ENCODE peak calls at places on chromosomes 3 and 15, in eight cellular contexts. One of them, this sample, is unnamed.
A peak's percentile ranks its signal among the peaks of the same experiment; 100 is the strongest.

GRCh38 chr15:39685999-39686613 is 96.5 kb downstream of the FSIP1 start:
- DNase-seq in psoas muscle: no peak
- DNase-seq in posterior vena cava: no peak
- DNase-seq in HT1080: peak; percentile 51
- DNase-seq in activated T-cell treated with anti-CD3 and anti-CD28 coated beads for 4 hours: peak; percentile 13
- DNase-seq in H4: peak; percentile 45
- DNase-seq in AG08395: peak; percentile 52
- DNase-seq in activated effector memory CD4-positive, alpha-beta T cell treated with Interleukin-2 at 50 U/mL for 16 hours: no peak
- DNase-seq in this sample: no peak

GRCh38 chr3:175980731-175981130 is 1121.6 kb downstream of the NAALADL2 start:
- DNase-seq in psoas muscle: no peak
- DNase-seq in posterior vena cava: no peak
- DNase-seq in HT1080: no peak
- DNase-seq in activated T-cell treated with anti-CD3 and anti-CD28 coated beads for 4 hours: no peak
- DNase-seq in H4: no peak
- DNase-seq in AG08395: peak; percentile 34
- DNase-seq in activated effector memory CD4-positive, alpha-beta T cell treated with Interleukin-2 at 50 U/mL for 16 hours: no peak
- DNase-seq in this sample: no peak

GRCh38 chr3:158936530-158937113 is 134.8 kb downstream of the MFSD1 start:
- DNase-seq in psoas muscle: no peak
- DNase-seq in posterior vena cava: no peak
- DNase-seq in HT1080: peak; percentile 56
- DNase-seq in activated T-cell treated with anti-CD3 and anti-CD28 coated beads for 4 hours: no peak
- DNase-seq in H4: peak; percentile 16
- DNase-seq in AG08395: no peak
- DNase-seq in activated effector memory CD4-positive, alpha-beta T cell treated with Interleukin-2 at 50 U/mL for 16 hours: no peak
- DNase-seq in this sample: no peak

GRCh38 chr3:72018339-72018984 is 233.5 kb upstream of the PROK2 start:
- DNase-seq in psoas muscle: no peak
- DNase-seq in posterior vena cava: no peak
- DNase-seq in HT1080: peak; percentile 53
- DNase-seq in activated T-cell treated with anti-CD3 and anti-CD28 coated beads for 4 hours: no peak
- DNase-seq in H4: no peak
- DNase-seq in AG08395: peak; percentile 28
- DNase-seq in activated effector memory CD4-positive, alpha-beta T cell treated with Interleukin-2 at 50 U/mL for 16 hours: no peak
- DNase-seq in this sample: no peak

GRCh38 chr15:101359365-101359947 is 64.4 kb upstream of the SNRPA1 start:
- DNase-seq in psoas muscle: no peak
- DNase-seq in posterior vena cava: no peak
- DNase-seq in HT1080: peak; percentile 28
- DNase-seq in activated T-cell treated with anti-CD3 and anti-CD28 coated beads for 4 hours: no peak
- DNase-seq in H4: no peak
- DNase-seq in AG08395: no peak
- DNase-seq in activated effector memory CD4-positive, alpha-beta T cell treated with Interleukin-2 at 50 U/mL for 16 hours: no peak
- DNase-seq in this sample: no peak

GRCh38 chr15:49823987-49824538 is 203.2 kb downstream of the DTWD1 start:
- DNase-seq in psoas muscle: no peak
- DNase-seq in posterior vena cava: no peak
- DNase-seq in HT1080: no peak
- DNase-seq in activated T-cell treated with anti-CD3 and anti-CD28 coated beads for 4 hours: no peak
- DNase-seq in H4: no peak
- DNase-seq in AG08395: no peak
- DNase-seq in activated effector memory CD4-positive, alpha-beta T cell treated with Interleukin-2 at 50 U/mL for 16 hours: no peak
- DNase-seq in this sample: no peak

GRCh38 chr3:117217837-117218236 is 508.3 kb downstream of the TUSC7 start:
- DNase-seq in psoas muscle: no peak
- DNase-seq in posterior vena cava: no peak
- DNase-seq in HT1080: no peak
- DNase-seq in activated T-cell treated with anti-CD3 and anti-CD28 coated beads for 4 hours: no peak
- DNase-seq in H4: no peak
- DNase-seq in AG08395: no peak
- DNase-seq in activated effector memory CD4-positive, alpha-beta T cell treated with Interleukin-2 at 50 U/mL for 16 hours: no peak
- DNase-seq in this sample: no peak

GRCh38 chr3:173732237-173732636 is 334.7 kb downstream of the NLGN1 start:
- DNase-seq in psoas muscle: no peak
- DNase-seq in posterior vena cava: no peak
- DNase-seq in HT1080: no peak
- DNase-seq in activated T-cell treated with anti-CD3 and anti-CD28 coated beads for 4 hours: no peak
- DNase-seq in H4: no peak
- DNase-seq in AG08395: no peak
- DNase-seq in activated effector memory CD4-positive, alpha-beta T cell treated with Interleukin-2 at 50 U/mL for 16 hours: no peak
- DNase-seq in this sample: peak; percentile 34

GRCh38 chr15:70853270-70853854 is 595 bp downstream of the LARP6 start:
- DNase-seq in psoas muscle: peak; percentile 49
- DNase-seq in posterior vena cava: peak; percentile 85
- DNase-seq in HT1080: peak; percentile 52
- DNase-seq in activated T-cell treated with anti-CD3 and anti-CD28 coated beads for 4 hours: no peak
- DNase-seq in H4: peak; percentile 35
- DNase-seq in AG08395: peak; percentile 53
- DNase-seq in activated effector memory CD4-positive, alpha-beta T cell treated with Interleukin-2 at 50 U/mL for 16 hours: no peak
- DNase-seq in this sample: no peak

GRCh38 chr15:40364259-40364658 is 6.2 kb downstream of the DISP2 start:
- DNase-seq in psoas muscle: no peak
- DNase-seq in posterior vena cava: no peak
- DNase-seq in HT1080: no peak
- DNase-seq in activated T-cell treated with anti-CD3 and anti-CD28 coated beads for 4 hours: no peak
- DNase-seq in H4: no peak
- DNase-seq in AG08395: no peak
- DNase-seq in activated effector memory CD4-positive, alpha-beta T cell treated with Interleukin-2 at 50 U/mL for 16 hours: no peak
- DNase-seq in this sample: no peak

GRCh38 chr15:90413411-90414379 is 25.7 kb downstream of the IQGAP1 start:
- DNase-seq in psoas muscle: no peak
- DNase-seq in posterior vena cava: no peak
- DNase-seq in HT1080: peak; percentile 78
- DNase-seq in activated T-cell treated with anti-CD3 and anti-CD28 coated beads for 4 hours: no peak
- DNase-seq in H4: peak; percentile 57
- DNase-seq in AG08395: no peak
- DNase-seq in activated effector memory CD4-positive, alpha-beta T cell treated with Interleukin-2 at 50 U/mL for 16 hours: no peak
- DNase-seq in this sample: no peak

GRCh38 chr15:62732078-62732477 is 310.5 kb upstream of the TPM1 start:
- DNase-seq in psoas muscle: no peak
- DNase-seq in posterior vena cava: no peak
- DNase-seq in HT1080: no peak
- DNase-seq in activated T-cell treated with anti-CD3 and anti-CD28 coated beads for 4 hours: no peak
- DNase-seq in H4: no peak
- DNase-seq in AG08395: no peak
- DNase-seq in activated effector memory CD4-positive, alpha-beta T cell treated with Interleukin-2 at 50 U/mL for 16 hours: no peak
- DNase-seq in this sample: no peak